ENCODE peak calls at places on chromosomes 2 and 18, in four cellular contexts. One of them, this sample, is unnamed.

GRCh38 chr2:191666733-191667132 is 11.2 kb upstream of the NABP1 start:
- DNase-seq in body of pancreas: no peak
- DNase-seq in IMR-90: peak; percentile 85
- DNase-seq in gastrocnemius medialis: no peak
- DNase-seq in this sample: no peak

GRCh38 chr18:10010611-10011015 is 96.8 kb downstream of the VAPA start:
- DNase-seq in body of pancreas: peak; percentile 79
- DNase-seq in IMR-90: peak; percentile 92
- DNase-seq in gastrocnemius medialis: peak; percentile 47
- DNase-seq in this sample: peak; percentile 54

GRCh38 chr2:225464346-225465025 is 65.0 kb downstream of the NYAP2 start:
- DNase-seq in body of pancreas: no peak
- DNase-seq in IMR-90: no peak
- DNase-seq in gastrocnemius medialis: no peak
- DNase-seq in this sample: no peak

GRCh38 chr2:28276076-28276618 is 116.5 kb upstream of the FOSL2 start:
- DNase-seq in body of pancreas: no peak
- DNase-seq in IMR-90: peak; percentile 100
- DNase-seq in gastrocnemius medialis: no peak
- DNase-seq in this sample: no peak

GRCh38 chr18:79772108-79772864 is 25.5 kb upstream of the KCNG2 start:
- DNase-seq in body of pancreas: no peak
- DNase-seq in IMR-90: no peak
- DNase-seq in gastrocnemius medialis: no peak
- DNase-seq in this sample: no peak

GRCh38 chr2:1650474-1650872 is 93.8 kb downstream of the PXDN start:
- DNase-seq in body of pancreas: no peak
- DNase-seq in IMR-90: no peak
- DNase-seq in gastrocnemius medialis: no peak
- DNase-seq in this sample: no peak

GRCh38 chr2:216583157-216583556 is 50.1 kb upstream of the IGFBP2 start:
- DNase-seq in body of pancreas: no peak
- DNase-seq in IMR-90: peak; percentile 99
- DNase-seq in gastrocnemius medialis: no peak
- DNase-seq in this sample: no peak

GRCh38 chr2:144517825-144518699 is 1.9 kb downstream of the ZEB2 start:
- DNase-seq in body of pancreas: no peak
- DNase-seq in IMR-90: no peak
- DNase-seq in gastrocnemius medialis: no peak
- DNase-seq in this sample: no peak

GRCh38 chr2:55618025-55618648 is 715 bp upstream of the PPP4R3B start:
- DNase-seq in body of pancreas: peak; percentile 12
- DNase-seq in IMR-90: peak; percentile 10
- DNase-seq in gastrocnemius medialis: no peak
- DNase-seq in this sample: no peak

GRCh38 chr2:32063310-32064020 is at the start of gene SPAST:
- DNase-seq in body of pancreas: peak; percentile 98
- DNase-seq in IMR-90: peak; percentile 95
- DNase-seq in gastrocnemius medialis: peak; percentile 97
- DNase-seq in this sample: peak; percentile 97
- TF ChIP-seq POLR2A in body of pancreas: peak; percentile 92
- TF ChIP-seq POLR2A in IMR-90: no peak
- TF ChIP-seq POLR2A in gastrocnemius medialis: peak; percentile 71
- TF ChIP-seq POLR2A in this sample: peak; percentile 50

DNA sequence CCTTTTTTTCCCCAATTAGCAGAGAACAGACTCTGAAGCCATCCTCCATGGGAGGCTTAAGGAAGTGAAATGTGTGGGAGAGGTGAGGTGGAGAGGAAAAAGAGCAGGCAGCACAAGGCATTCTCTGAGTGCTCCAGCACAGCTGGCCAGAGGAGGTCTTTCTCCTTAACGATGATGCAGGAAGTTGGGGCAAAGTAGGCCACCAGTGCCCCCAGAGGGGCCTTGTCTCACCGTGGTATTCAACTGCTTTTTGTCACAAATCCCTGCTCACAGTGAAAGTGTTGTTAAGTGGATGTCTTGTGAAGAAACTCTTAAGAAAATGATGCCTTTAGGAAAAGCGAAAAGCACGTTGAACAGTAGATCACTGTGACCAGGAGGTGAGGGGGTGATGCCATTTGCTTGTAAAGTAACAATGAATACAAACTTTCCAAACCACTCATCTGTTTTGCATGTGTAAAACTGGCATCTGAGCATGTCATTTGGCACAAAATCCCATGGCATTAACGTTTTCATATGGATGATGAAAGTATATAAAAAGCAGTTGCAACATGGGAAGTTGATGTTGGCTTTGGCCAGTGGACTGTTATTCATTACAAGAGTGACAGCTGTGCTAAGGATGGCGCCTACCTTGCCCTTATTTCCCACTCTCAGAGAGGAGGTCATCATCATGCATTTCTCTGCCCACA is 49.2 kb upstream of the CDC42EP3 start:
- DNase-seq in body of pancreas: no peak
- DNase-seq in IMR-90: no peak
- DNase-seq in gastrocnemius medialis: no peak
- DNase-seq in this sample: no peak
- H3K4me3 ChIP-seq in body of pancreas: no peak overlapping the region
- H3K4me3 ChIP-seq in IMR-90: no peak overlapping the region
- H3K4me3 ChIP-seq in gastrocnemius medialis: no peak overlapping the region
- H3K4me3 ChIP-seq in this sample: no peak overlapping the region

GRCh38 chr2:176589956-176590509 is 320.8 kb downstream of the MTX2 start:
- DNase-seq in body of pancreas: no peak
- DNase-seq in IMR-90: peak; percentile 35
- DNase-seq in gastrocnemius medialis: no peak
- DNase-seq in this sample: no peak

GRCh38 chr2:176597916-176598315 is 328.7 kb downstream of the MTX2 start:
- DNase-seq in body of pancreas: no peak
- DNase-seq in IMR-90: no peak
- DNase-seq in gastrocnemius medialis: no peak
- DNase-seq in this sample: no peak

GRCh38 chr2:176599796-176600485 is 330.7 kb downstream of the MTX2 start:
- DNase-seq in body of pancreas: no peak
- DNase-seq in IMR-90: no peak
- DNase-seq in gastrocnemius medialis: no peak
- DNase-seq in this sample: no peak

GRCh38 chr2:176592230-176592629 is 323.0 kb downstream of the MTX2 start:
- DNase-seq in body of pancreas: no peak
- DNase-seq in IMR-90: no peak
- DNase-seq in gastrocnemius medialis: no peak
- DNase-seq in this sample: no peak

GRCh38 chr2:176595986-176596385 is 326.7 kb downstream of the MTX2 start:
- DNase-seq in body of pancreas: no peak
- DNase-seq in IMR-90: peak; percentile 31
- DNase-seq in gastrocnemius medialis: no peak
- DNase-seq in this sample: no peak
- TF ChIP-seq POLR2A in body of pancreas: no peak
- TF ChIP-seq POLR2A in IMR-90: no peak
- TF ChIP-seq POLR2A in gastrocnemius medialis: no peak
- TF ChIP-seq POLR2A in this sample: no peak

DNA sequence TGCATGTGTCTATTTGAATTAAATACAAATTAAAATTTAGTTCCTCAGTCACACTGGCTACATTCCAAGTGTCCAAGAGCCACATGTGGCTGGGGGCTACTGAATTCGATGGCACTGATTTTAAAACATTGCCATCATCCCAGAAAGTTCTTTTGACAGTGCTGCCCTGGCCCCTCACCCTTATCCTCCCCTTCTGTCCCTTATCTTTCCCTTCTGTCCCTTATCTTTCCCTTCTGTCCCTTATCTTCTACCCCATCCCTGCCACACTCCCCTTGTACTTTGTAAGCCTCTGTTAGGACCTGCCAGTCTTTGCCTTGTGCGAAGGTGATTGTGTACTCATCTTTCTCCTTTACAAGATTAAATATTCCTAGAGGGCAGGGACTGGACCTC is 85.2 kb downstream of the DNMT3A start:
- DNase-seq in body of pancreas: no peak
- DNase-seq in IMR-90: no peak
- DNase-seq in gastrocnemius medialis: no peak
- DNase-seq in this sample: no peak
- H3K4me3 ChIP-seq in body of pancreas: no peak overlapping the region
- H3K4me3 ChIP-seq in IMR-90: no peak overlapping the region
- H3K4me3 ChIP-seq in gastrocnemius medialis: no peak overlapping the region
- H3K4me3 ChIP-seq in this sample: no peak overlapping the region

DNA sequence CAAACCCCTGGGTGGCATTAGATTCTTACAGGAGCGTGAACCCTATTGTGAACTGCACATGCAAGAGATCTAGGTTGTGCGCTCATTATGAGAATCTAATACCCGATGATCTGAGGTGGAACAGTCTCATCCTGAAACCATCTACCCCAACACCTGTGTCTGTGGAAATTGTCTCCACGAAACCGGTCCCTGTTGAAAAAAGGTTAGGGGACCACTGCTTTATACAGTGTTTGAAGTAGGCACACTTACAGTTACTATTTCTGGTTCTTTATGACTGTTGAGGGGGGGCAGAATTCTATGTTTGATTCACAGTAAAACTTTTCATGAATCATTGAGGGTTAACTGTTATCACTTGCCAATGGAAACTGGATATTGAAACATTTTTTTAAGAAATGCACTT is 72.0 kb downstream of the RIF1 start:
- DNase-seq in body of pancreas: no peak
- DNase-seq in IMR-90: no peak
- DNase-seq in gastrocnemius medialis: no peak
- DNase-seq in this sample: no peak
- TF ChIP-seq POLR2A in body of pancreas: no peak
- TF ChIP-seq POLR2A in IMR-90: no peak
- TF ChIP-seq POLR2A in gastrocnemius medialis: no peak
- TF ChIP-seq POLR2A in this sample: no peak

GRCh38 chr2:241548451-241548835 is 10.1 kb upstream of the BOK start:
- DNase-seq in body of pancreas: no peak
- DNase-seq in IMR-90: no peak
- DNase-seq in gastrocnemius medialis: no peak
- DNase-seq in this sample: no peak

GRCh38 chr2:241546771-241547498 is 11.6 kb upstream of the BOK start:
- DNase-seq in body of pancreas: no peak
- DNase-seq in IMR-90: peak; percentile 93
- DNase-seq in gastrocnemius medialis: no peak
- DNase-seq in this sample: no peak

GRCh38 chr2:241545113-241545512 is 13.4 kb upstream of the BOK start:
- DNase-seq in body of pancreas: no peak
- DNase-seq in IMR-90: peak; percentile 70
- DNase-seq in gastrocnemius medialis: no peak
- DNase-seq in this sample: no peak

GRCh38 chr2:241545523-241546473 is 12.7 kb upstream of the BOK start:
- DNase-seq in body of pancreas: no peak
- DNase-seq in IMR-90: peak; percentile 31
- DNase-seq in gastrocnemius medialis: no peak
- DNase-seq in this sample: no peak

DNA sequence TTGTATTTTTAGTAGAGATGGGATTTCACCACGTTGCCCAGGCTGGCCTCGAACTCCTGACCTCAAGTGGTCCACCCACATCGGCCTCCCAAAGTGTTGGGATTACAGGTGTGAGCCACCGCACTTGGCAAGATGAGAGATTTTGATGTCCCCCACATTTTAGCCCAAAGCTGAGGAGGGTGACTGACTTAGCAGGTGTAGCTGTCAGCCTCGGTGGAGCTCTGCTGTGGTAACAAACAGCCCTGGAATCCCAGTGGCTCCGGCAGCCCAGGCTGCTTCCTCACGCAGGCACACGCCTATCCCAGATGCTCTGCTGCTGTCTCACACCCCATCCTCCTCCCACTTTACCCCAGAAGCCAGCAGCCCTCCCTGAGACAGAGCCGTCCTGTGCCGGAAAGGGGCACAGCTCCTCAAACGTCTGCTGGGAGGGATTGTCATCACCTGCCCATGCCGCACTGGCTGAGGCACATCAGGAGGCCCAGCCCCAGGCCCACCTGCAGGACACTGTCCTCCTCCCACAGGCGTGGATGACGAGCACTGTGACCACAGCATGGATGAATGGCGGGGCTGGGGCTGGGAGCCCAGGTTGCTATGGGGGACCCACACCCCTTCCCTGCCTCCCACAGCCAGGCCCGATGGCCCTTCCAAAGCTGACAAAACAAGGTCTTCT is 10.6 kb upstream of the BOK start:
- DNase-seq in body of pancreas: no peak
- DNase-seq in IMR-90: no peak
- DNase-seq in gastrocnemius medialis: no peak
- DNase-seq in this sample: no peak
- H3K4me3 ChIP-seq in body of pancreas: no peak overlapping the region
- H3K4me3 ChIP-seq in IMR-90: no peak overlapping the region
- H3K4me3 ChIP-seq in gastrocnemius medialis: no peak overlapping the region
- H3K4me3 ChIP-seq in this sample: no peak overlapping the region